ENCODE peak calls at places on chromosomes 5 and 9, in five cellular contexts. C, S, I, H and T are unnamed samples. For H3K4me1 and H3K27me3, the result is how much of the 10 kb centered on the place peaks cover.

GRCh38 chr9:106403081-106403480 is 459.9 kb upstream of the ZNF462 start:
- DNase-seq in S (no peak), I (peak), C (no peak), H (no peak), T (no peak)

GRCh38 chr9:120531683-120532300 is 48.2 kb downstream of the CDK5RAP2 start:
- DNase-seq in S (no peak), I (no peak), C (peak), H (peak), T (no peak)

GRCh38 chr5:147453901-147454814 is 55.7 kb downstream of the DPYSL3 start:
- DNase-seq in I (peak), H (peak), C (peak), S (peak), T (peak)

GRCh38 chr9:33407061-33407460 is 4.7 kb upstream of the AQP7 start:
- DNase-seq in S (no peak), C (no peak), H (no peak), I (no peak), T (no peak)

GRCh38 chr9:97845130-97845529 is 7.9 kb upstream of the FOXE1 start:
- DNase-seq in I (peak), H (no peak), S (no peak), C (no peak), T (no peak)

GRCh38 chr5:55410840-55411239 is 103.1 kb downstream of the MTREX start:
- DNase-seq in I (no peak), C (no peak), H (no peak), S (no peak), T (no peak)

GRCh38 chr9:96854877-96855273 is 561 bp upstream of the ZNF782 start:
- DNase-seq in H (no peak), S (no peak), I (no peak), C (no peak), T (no peak)

GRCh38 chr9:87888501-87888900 is 5.8 kb downstream of the SPATA31E1 start:
- DNase-seq in C (no peak), S (no peak), I (no peak), H (no peak), T (no peak)

GRCh38 chr5:60410427-60410826 is 289.5 kb downstream of the DEPDC1B start:
- DNase-seq in H (no peak), I (no peak), C (no peak), S (no peak), T (no peak)

GRCh38 chr5:157252741-157253465 is 13.0 kb upstream of the CYFIP2 start:
- DNase-seq in S (peak), C (peak), H (peak), I (peak), T (no peak)

GRCh38 chr9:76943071-76943470 is 37.2 kb upstream of the PRUNE2 start:
- DNase-seq in S (no peak), H (no peak), I (no peak), C (no peak), T (no peak)

GRCh38 chr9:14466429-14466818 is 152.5 kb upstream of the NFIB start:
- DNase-seq in I (no peak), C (no peak), S (no peak), H (no peak), T (no peak)

GRCh38 chr5:170643591-170643990 is 139.8 kb downstream of the KCNIP1 start:
- DNase-seq in I (no peak), H (no peak), S (no peak), C (no peak), T (no peak)

GRCh38 chr5:160629007-160629402 is 207.3 kb downstream of the PTTG1 start:
- DNase-seq in C (no peak), I (no peak), H (no peak), S (no peak), T (no peak)

GRCh38 chr5:111774525-111774924 is 17.5 kb upstream of the NREP start:
- DNase-seq in I (peak), C (no peak), H (peak), S (no peak), T (no peak)

GRCh38 chr5:141598389-141599360 is 20.1 kb downstream of the DIAPH1 start:
- DNase-seq in S (no peak), I (peak), C (peak), H (peak), T (no peak)

GRCh38 chr5:1545798-1546355 is 22.1 kb upstream of the LPCAT1 start:
- DNase-seq in I (no peak), S (no peak), H (no peak), C (no peak), T (no peak)

GRCh38 chr5:969421-969839 is 39.2 kb upstream of the NKD2 start:
- DNase-seq in H (peak), I (peak), C (no peak), S (peak), T (no peak)

GRCh38 chr9:96217756-96218693 is 84.0 kb downstream of the HSD17B3 start:
- DNase-seq in H (peak), S (peak), I (peak), C (peak), T (peak)

GRCh38 chr9:77433675-77434445 is 214.3 kb downstream of the GNA14 start:
- DNase-seq in C (peak), I (peak), S (peak), H (peak), T (peak)

GRCh38 chr5:83583859-83584258 is 112.3 kb downstream of the VCAN start:
- DNase-seq in H (peak), S (no peak), I (peak), C (no peak), T (no peak)

GRCh38 chr9:131747352-131747751 is 7.5 kb upstream of the RAPGEF1 start:
- DNase-seq in S (peak), I (peak), H (peak), C (peak), T (no peak)

GRCh38 chr5:176628406-176629228 is 1.7 kb downstream of the SNCB start:
- DNase-seq in H (no peak), S (no peak), I (no peak), C (no peak), T (no peak)

GRCh38 chr5:646396-647201 is 34.5 kb downstream of the CEP72 start:
- DNase-seq in S (no peak), C (no peak), H (no peak), I (no peak), T (no peak)

GRCh38 chr9:68509689-68510088 is 31.0 kb downstream of the TMEM252 start:
- DNase-seq in C (no peak), S (no peak), I (no peak), H (no peak), T (no peak)

GRCh38 chr9:136180586-136180985 is 24.3 kb downstream of the LHX3 start:
- DNase-seq in C (no peak), H (no peak), I (no peak), S (no peak), T (no peak)

GRCh38 chr9:35976726-35977125 is 18.8 kb upstream of the OR2S2 start:
- DNase-seq in H (no peak), C (no peak), I (no peak), S (no peak), T (no peak)

GRCh38 chr9:35972093-35972492 is 14.1 kb upstream of the OR2S2 start:
- DNase-seq in C (peak), I (no peak), S (peak), H (no peak), T (no peak)

GRCh38 chr9:35980289-35981011 is 22.5 kb upstream of the OR2S2 start:
- DNase-seq in S (no peak), C (no peak), I (no peak), H (no peak), T (no peak)

GRCh38 chr9:35978792-35979191 is 20.8 kb upstream of the OR2S2 start:
- DNase-seq in I (no peak), C (no peak), S (no peak), H (no peak), T (no peak)

GRCh38 chr9:35974800-35975199 is 16.8 kb upstream of the OR2S2 start:
- DNase-seq in S (no peak), H (no peak), C (no peak), I (no peak), T (no peak)
- H3K4me1 ChIP-seq in S (under half), H (under half), C (under half), I (under half), T (under half)

GRCh38 chr5:42985129-42986037 is 54.7 kb downstream of the ANXA2R start:
- DNase-seq in H (peak), C (no peak), S (no peak), I (peak), T (no peak)

GRCh38 chr5:42989198-42989597 is 50.9 kb downstream of the ANXA2R start:
- DNase-seq in I (no peak), C (peak), H (no peak), S (peak), T (no peak)

GRCh38 chr5:42991477-42992034 is 48.6 kb downstream of the ANXA2R start:
- DNase-seq in S (no peak), C (no peak), H (no peak), I (peak), T (no peak)

GRCh38 chr5:42990892-42991291 is 49.2 kb downstream of the ANXA2R start:
- DNase-seq in C (peak), H (no peak), I (no peak), S (no peak), T (no peak)

DNA sequence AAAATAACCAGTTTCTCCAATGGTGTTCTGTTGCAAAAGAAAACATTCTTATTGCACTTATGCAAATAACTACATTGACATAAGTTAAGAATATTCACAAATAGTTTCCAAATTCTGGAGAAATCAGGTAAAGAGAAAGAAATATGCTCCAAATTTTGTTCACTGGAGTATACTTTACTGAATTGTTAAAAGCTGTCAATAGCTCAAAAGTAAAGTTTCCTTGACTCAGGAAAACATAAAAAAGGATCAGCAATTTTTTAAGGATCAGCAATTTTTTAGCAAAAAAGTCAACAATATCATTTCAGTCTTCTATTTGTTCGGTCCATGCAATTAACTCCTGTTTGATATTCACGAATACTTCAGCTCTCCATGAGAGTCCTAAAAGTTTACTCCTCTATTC is 51.6 kb downstream of the ANXA2R start:
- DNase-seq in S (no peak), H (no peak), C (no peak), I (no peak), T (no peak)
- H3K4me3 ChIP-seq in S (peak), H (no peak), C (peak), I (no peak), T (no peak)

GRCh38 chr5:135177591-135177990 is 143.6 kb upstream of the PITX1 start:
- DNase-seq in H (no peak), I (no peak), C (no peak), S (no peak), T (no peak)

GRCh38 chr5:135174315-135175096 is 140.5 kb upstream of the PITX1 start:
- DNase-seq in C (no peak), I (no peak), S (no peak), H (no peak), T (no peak)

GRCh38 chr5:135176991-135177390 is 143.0 kb upstream of the PITX1 start:
- DNase-seq in S (no peak), I (no peak), H (no peak), C (no peak), T (no peak)

GRCh38 chr5:135172718-135173117 is 138.7 kb upstream of the PITX1 start:
- DNase-seq in I (no peak), S (no peak), C (no peak), H (no peak), T (no peak)

DNA sequence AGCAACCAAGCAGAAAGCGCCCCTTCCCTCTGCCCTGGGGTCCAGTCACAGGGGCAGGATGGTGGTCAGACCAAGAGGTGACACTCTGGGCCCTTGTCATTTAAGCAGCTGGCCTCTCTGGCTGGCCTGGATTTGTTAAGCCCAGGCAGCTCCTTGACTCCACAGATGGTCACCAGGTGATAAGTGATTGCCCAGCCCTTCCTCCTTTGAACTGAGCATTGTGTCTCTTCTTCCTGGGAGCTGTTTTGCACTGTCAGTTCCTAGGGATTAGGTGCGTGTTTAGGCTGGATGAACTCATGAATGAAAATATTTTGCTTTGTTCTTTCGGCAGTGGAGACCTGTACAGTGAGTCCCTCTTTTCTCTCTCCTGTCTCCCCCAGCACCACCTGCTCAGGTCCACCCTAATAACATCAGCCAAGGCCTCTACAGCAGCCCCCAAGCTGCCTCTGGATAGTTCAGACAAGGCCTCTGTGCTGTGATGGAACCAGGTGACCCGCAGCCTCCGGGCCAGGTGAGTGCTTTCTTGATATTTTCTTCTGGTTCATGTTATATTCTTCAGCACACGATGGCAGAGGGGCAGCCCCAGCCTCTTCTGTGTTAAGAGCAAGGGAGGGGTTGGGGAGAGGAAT is 139.7 kb upstream of the PITX1 start:
- DNase-seq in H (no peak), C (no peak), I (no peak), S (no peak), T (no peak)
- H3K27me3 ChIP-seq in H (half or more), C (under half), I (under half), S (under half), T (under half)

GRCh38 chr5:53426517-53426839 is 54.0 kb upstream of the FST start:
- DNase-seq in C (no peak), I (no peak), H (no peak), S (no peak), T (no peak)

GRCh38 chr5:53426878-53427277 is 53.6 kb upstream of the FST start:
- DNase-seq in H (no peak), S (no peak), I (no peak), C (no peak), T (no peak)

GRCh38 chr5:53427965-53428364 is 52.5 kb upstream of the FST start:
- DNase-seq in I (no peak), H (no peak), S (no peak), C (no peak), T (no peak)

GRCh38 chr5:53424691-53425597 is 55.5 kb upstream of the FST start:
- DNase-seq in S (no peak), I (peak), H (peak), C (no peak), T (no peak)

GRCh38 chr5:53425598-53426516 is 54.6 kb upstream of the FST start:
- DNase-seq in H (no peak), I (peak), C (peak), S (peak), T (peak)
- H3K4me1 ChIP-seq in H (under half), I (under half), C (under half), S (under half), T (under half)

GRCh38 chr5:137921931-137922330 is 32.7 kb downstream of the PKD2L2 start:
- DNase-seq in S (no peak), I (peak), H (no peak), C (no peak), T (no peak)

GRCh38 chr5:137914758-137915157 is 25.5 kb downstream of the PKD2L2 start:
- DNase-seq in H (no peak), C (no peak), I (no peak), S (no peak), T (no peak)

GRCh38 chr5:137916923-137917322 is 27.7 kb downstream of the PKD2L2 start:
- DNase-seq in H (no peak), I (no peak), C (no peak), S (no peak), T (no peak)
- H3K4me3 ChIP-seq in H (no peak), I (no peak), C (no peak), S (no peak), T (no peak)